ENCODE peak calls at places on chromosomes 13 and 19, in four cellular contexts. O is RWPE1, I is T follicular helper cell, K is hypothalamus. X is an unnamed sample.

GRCh38 chr13:45674908-45675307 is 27.2 kb upstream of the CBY2 start:
- DNase-seq in O (peak), I (no peak), K (no peak), X (no peak)

GRCh38 chr19:2719910-2720776 is 1.0 kb downstream of the DIRAS1 start:
- DNase-seq in O (no peak), I (no peak), K (peak), X (no peak)

GRCh38 chr19:45469835-45470146 is 2.0 kb downstream of the FOSB start:
- DNase-seq in O (peak), I (no peak), K (no peak), X (no peak)

GRCh38 chr19:9834302-9834725 is 804 bp upstream of the PIN1 start:
- DNase-seq in O (no peak), I (no peak), K (no peak), X (no peak)

GRCh38 chr13:87535911-87536310 is 135.3 kb upstream of the SLITRK5 start:
- DNase-seq in O (peak), I (no peak), K (no peak), X (no peak)

GRCh38 chr13:26561636-26562537 is 4.4 kb downstream of the WASF3 start:
- DNase-seq in O (no peak), I (no peak), K (no peak), X (no peak)

GRCh38 chr19:31346184-31346583 is 3.1 kb downstream of the TSHZ3 start:
- DNase-seq in O (no peak), I (no peak), K (no peak), X (no peak)

GRCh38 chr19:4014541-4015491 is 7.3 kb downstream of the PIAS4 start:
- DNase-seq in O (no peak), I (no peak), K (no peak), X (peak)

GRCh38 chr19:29491491-29491890 is 34.3 kb upstream of the VSTM2B start:
- DNase-seq in O (no peak), I (no peak), K (no peak), X (no peak)

GRCh38 chr19:29478578-29479565 is 46.9 kb upstream of the VSTM2B start:
- DNase-seq in O (no peak), I (no peak), K (no peak), X (no peak)

GRCh38 chr19:1274081-1274851 is 1.1 kb upstream of the FAM174C start:
- DNase-seq in O (no peak), I (no peak), K (no peak), X (no peak)

GRCh38 chr19:5718032-5718578 is 1.8 kb downstream of the LONP1 start:
- DNase-seq in O (no peak), I (no peak), K (no peak), X (no peak)

GRCh38 chr13:101309014-101309619 is 107.2 kb downstream of the NALCN start:
- DNase-seq in O (peak), I (no peak), K (no peak), X (no peak)

GRCh38 chr13:90105881-90106496 is 1241.5 kb upstream of the MIR17HG start:
- DNase-seq in O (no peak), I (no peak), K (no peak), X (no peak)

GRCh38 chr19:18496167-18496979 is 25.5 kb downstream of the ELL start:
- DNase-seq in O (peak), I (peak), K (no peak), X (peak)

GRCh38 chr19:10116866-10117616 is 2.7 kb downstream of the EIF3G start:
- DNase-seq in O (no peak), I (no peak), K (no peak), X (no peak)

GRCh38 chr13:43663474-43664090 is 123.2 kb downstream of the ENOX1 start:
- DNase-seq in O (no peak), I (no peak), K (no peak), X (no peak)

GRCh38 chr13:110813646-110814624 is 100.4 kb downstream of the ING1 start:
- DNase-seq in O (no peak), I (no peak), K (no peak), X (no peak)

GRCh38 chr13:33279898-33280549 is 5.5 kb downstream of the STARD13 start:
- DNase-seq in O (peak), I (no peak), K (no peak), X (no peak)

GRCh38 chr13:99085139-99085845 is 107.4 kb upstream of the DOCK9 start:
- DNase-seq in O (peak), I (peak), K (no peak), X (peak)

GRCh38 chr13:112931028-112931934 is 37.7 kb upstream of the MCF2L start:
- DNase-seq in O (peak), I (no peak), K (no peak), X (no peak)

X was measured in CD4-positive, alpha-beta T cell.